ENCODE peak calls at places on chromosomes 12 and 14, in six cellular contexts. E is mesenchymal stem cell, Y is IMR-90, G is H1, F is H9, N is mesendoderm. W is an unnamed sample.

GRCh38 chr14:100955201-100955600 is 51.7 kb upstream of the RTL1 start:
- DNase-seq in E (peak; percentile 1), Y (peak; percentile 77), G (no peak), F (no peak), N (no peak), W (no peak)

GRCh38 chr12:17296882-17297281 is 690.9 kb upstream of the LMO3 start:
- DNase-seq in E (no peak), Y (no peak), G (no peak), F (no peak), N (no peak), W (no peak)

GRCh38 chr14:26330982-26331381 is 266.9 kb downstream of the NOVA1 start:
- DNase-seq in E (no peak), Y (no peak), G (no peak), F (no peak), N (peak; percentile 2), W (no peak)

GRCh38 chr12:88453323-88453722 is 126.9 kb downstream of the KITLG start:
- DNase-seq in E (no peak), Y (peak; percentile 72), G (no peak), F (no peak), N (no peak), W (no peak)

GRCh38 chr12:109130755-109131521 is 14.6 kb downstream of the ACACB start:
- DNase-seq in E (no peak), Y (no peak), G (no peak), F (no peak), N (no peak), W (no peak)

GRCh38 chr14:100891501-100892445 is 11.7 kb downstream of the RTL1 start:
- DNase-seq in E (no peak), Y (no peak), G (no peak), F (peak; percentile 20), N (no peak), W (no peak)

GRCh38 chr12:82937151-82937550 is 250.4 kb downstream of the TMTC2 start:
- DNase-seq in E (no peak), Y (no peak), G (no peak), F (no peak), N (no peak), W (no peak)

GRCh38 chr12:92973614-92974013 is 44.5 kb upstream of the EEA1 start:
- DNase-seq in E (peak; percentile 85), Y (peak; percentile 90), G (no peak), F (no peak), N (no peak), W (no peak)

GRCh38 chr12:121189061-121189886 is 20.7 kb upstream of the P2RX4 start:
- DNase-seq in E (no peak), Y (no peak), G (no peak), F (no peak), N (no peak), W (no peak)

GRCh38 chr12:30088259-30088995 is 304.7 kb upstream of the TMTC1 start:
- DNase-seq in E (no peak), Y (no peak), G (no peak), F (no peak), N (no peak), W (no peak)

GRCh38 chr14:50539051-50539450 is 6.7 kb upstream of the MAP4K5 start:
- DNase-seq in E (no peak), Y (no peak), G (no peak), F (no peak), N (no peak), W (no peak)

GRCh38 chr12:43444940-43445564 is 107.0 kb downstream of the ADAMTS20 start:
- DNase-seq in E (peak; percentile 64), Y (peak; percentile 59), G (peak; percentile 71), F (peak; percentile 44), N (peak; percentile 55), W (peak; percentile 36)

DNA sequence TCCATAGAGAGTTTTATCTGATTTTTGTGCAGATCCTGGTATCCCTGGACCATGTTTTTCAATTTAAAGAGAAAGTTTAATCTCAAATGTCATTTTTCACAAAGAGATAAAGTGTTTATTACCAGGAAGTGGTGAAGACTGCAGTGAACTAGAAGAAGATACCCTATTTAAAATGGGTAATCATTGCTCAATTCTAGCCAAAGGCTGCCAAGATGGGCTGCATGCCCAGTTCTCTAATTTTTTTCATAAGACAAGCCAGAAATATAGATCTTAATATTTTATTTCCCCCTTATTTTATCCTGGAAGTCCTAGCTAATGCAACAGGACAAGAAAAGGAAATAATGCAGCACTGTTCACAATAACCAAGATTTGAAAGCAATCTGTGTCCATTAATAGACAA is 343.5 kb downstream of the PCNX1 start:
- DNase-seq in E (no peak), Y (no peak), G (no peak), F (no peak), N (no peak), W (no peak)
- H2BK15ac ChIP-seq in E (no peak overlapping the region), Y (no peak overlapping the region), G (no peak overlapping the region), F (no peak overlapping the region), N (no peak overlapping the region), W (no peak overlapping the region)

GRCh38 chr12:106080111-106080732 is 58.5 kb downstream of the NUAK1 start:
- DNase-seq in E (peak; percentile 74), Y (peak; percentile 64), G (no peak), F (no peak), N (no peak), W (peak; percentile 56)

GRCh38 chr12:106079148-106079738 is 59.5 kb downstream of the NUAK1 start:
- DNase-seq in E (no peak), Y (no peak), G (no peak), F (peak; percentile 11), N (no peak), W (no peak)

GRCh38 chr12:106082216-106083175 is 56.3 kb downstream of the NUAK1 start:
- DNase-seq in E (peak; percentile 99), Y (peak; percentile 73), G (no peak), F (no peak), N (no peak), W (no peak)

GRCh38 chr12:106081606-106082005 is 57.1 kb downstream of the NUAK1 start:
- DNase-seq in E (peak; percentile 56), Y (peak; percentile 55), G (no peak), F (no peak), N (no peak), W (no peak)

GRCh38 chr12:106080786-106081185 is 58.0 kb downstream of the NUAK1 start:
- DNase-seq in E (no peak), Y (no peak), G (no peak), F (no peak), N (no peak), W (no peak)
- H2AK5ac ChIP-seq in E (peak overlapping the region; percentile 98), Y (peak overlapping the region; percentile 87), G (no peak overlapping the region), F (no peak overlapping the region), N (no peak overlapping the region), W (peak overlapping the region; percentile 66)

DNA sequence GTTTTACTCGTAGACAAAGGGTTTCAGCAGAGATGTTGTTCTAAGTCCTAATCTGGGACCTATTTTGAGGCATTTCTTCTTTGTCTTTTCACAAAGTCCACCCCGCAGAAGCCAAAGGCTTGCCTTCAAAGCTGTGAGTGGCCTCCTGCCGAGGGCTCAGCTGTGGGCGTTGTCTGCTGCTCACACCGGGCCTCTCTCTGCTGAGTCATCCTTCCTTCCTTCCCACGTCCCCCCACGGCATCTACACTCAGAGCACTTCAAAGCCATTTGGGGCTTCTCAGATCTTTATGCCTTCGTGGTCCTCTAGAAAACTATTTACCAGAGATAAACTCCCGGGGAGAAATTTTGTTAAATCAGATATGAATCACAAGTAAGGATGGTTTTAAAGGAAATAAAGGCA is 115.9 kb upstream of the TMPO start:
- DNase-seq in E (peak; percentile 78), Y (peak; percentile 78), G (no peak), F (peak; percentile 76), N (peak; percentile 91), W (no peak)
- H2BK15ac ChIP-seq in E (no peak overlapping the region), Y (peak overlapping the region; percentile 82), G (no peak overlapping the region), F (no peak overlapping the region), N (no peak overlapping the region), W (no peak overlapping the region)

DNA sequence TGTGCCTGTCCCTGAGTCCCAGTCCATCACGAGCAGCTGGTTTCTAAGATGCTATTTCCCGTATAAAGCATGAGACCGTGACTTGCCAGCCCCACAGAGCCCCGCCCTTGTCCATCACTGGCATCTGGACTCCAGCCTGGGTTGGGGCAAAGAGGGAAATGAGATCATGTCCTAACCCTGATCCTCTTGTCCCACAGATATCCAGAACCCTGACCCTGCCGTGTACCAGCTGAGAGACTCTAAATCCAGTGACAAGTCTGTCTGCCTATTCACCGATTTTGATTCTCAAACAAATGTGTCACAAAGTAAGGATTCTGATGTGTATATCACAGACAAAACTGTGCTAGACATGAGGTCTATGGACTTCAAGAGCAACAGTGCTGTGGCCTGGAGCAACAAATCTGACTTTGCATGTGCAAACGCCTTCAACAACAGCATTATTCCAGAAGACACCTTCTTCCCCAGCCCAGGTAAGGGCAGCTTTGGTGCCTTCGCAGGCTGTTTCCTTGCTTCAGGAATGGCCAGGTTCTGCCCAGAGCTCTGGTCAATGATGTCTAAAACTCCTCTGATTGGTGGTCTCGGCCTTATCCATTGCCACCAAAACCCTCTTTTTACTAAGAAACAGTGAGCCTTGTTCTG is 41.6 kb downstream of the DAD1 start:
- DNase-seq in E (peak; percentile 61), Y (no peak), G (no peak), F (no peak), N (no peak), W (no peak)
- H2AK5ac ChIP-seq in E (peak overlapping the region; percentile 60), Y (peak overlapping the region; percentile 46), G (peak overlapping the region; percentile 10), F (no peak overlapping the region), N (peak overlapping the region; percentile 94), W (no peak overlapping the region)

GRCh38 chr14:65966188-65966587 is 520.0 kb upstream of the CCDC196 start:
- DNase-seq in E (no peak), Y (no peak), G (no peak), F (no peak), N (no peak), W (no peak)
- H2BK15ac ChIP-seq in E (no peak overlapping the region), Y (no peak overlapping the region), G (no peak overlapping the region), F (no peak overlapping the region), N (no peak overlapping the region), W (no peak overlapping the region)

GRCh38 chr12:9064815-9065606 is 50.7 kb downstream of the A2M start:
- DNase-seq in E (peak; percentile 56), Y (no peak), G (peak; percentile 85), F (peak; percentile 99), N (peak; percentile 91), W (peak; percentile 40)
- H2AK5ac ChIP-seq in E (no peak overlapping the region), Y (no peak overlapping the region), G (no peak overlapping the region), F (no peak overlapping the region), N (no peak overlapping the region), W (peak overlapping the region; percentile 81)

DNA sequence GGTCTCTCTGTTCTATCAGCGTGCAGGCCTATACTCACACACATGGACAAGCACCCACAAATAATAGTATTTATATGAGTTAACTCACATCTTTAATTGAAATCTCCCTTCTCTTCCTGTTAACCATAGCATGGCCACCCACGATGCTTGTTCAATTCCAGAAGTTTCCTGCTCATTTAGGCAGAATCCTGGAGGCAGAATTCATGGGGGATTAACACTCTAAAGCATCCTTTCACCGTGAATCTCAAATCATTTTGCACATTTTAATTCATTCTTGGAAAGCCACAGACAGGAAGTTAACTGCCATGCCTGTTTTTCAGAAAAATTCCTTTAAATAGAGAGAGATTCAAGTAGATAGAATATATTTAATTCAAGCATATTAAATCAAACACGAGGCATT is 1465.2 kb upstream of the FLRT2 start:
- DNase-seq in E (no peak), Y (no peak), G (no peak), F (no peak), N (no peak), W (no peak)
- H2BK15ac ChIP-seq in E (no peak overlapping the region), Y (no peak overlapping the region), G (no peak overlapping the region), F (no peak overlapping the region), N (no peak overlapping the region), W (no peak overlapping the region)

W was measured in neuronal stem cell.